ENCODE peak calls at places on chromosomes 16 and 17, in eight cellular contexts. One of them, this sample, is unnamed.

GRCh38 chr17:29722411-29723198 is 99.9 kb upstream of the CORO6 start:
- DNase-seq in DND-41: peak; percentile 60
- DNase-seq in GM12865: peak; percentile 94
- DNase-seq in left ventricle myocardium inferior: no peak
- DNase-seq in heart left ventricle: peak; percentile 72
- DNase-seq in IMR-90: peak; percentile 73
- DNase-seq in CD8-positive, alpha-beta memory T cell: peak; percentile 53
- DNase-seq in CD4-positive, CD25-positive, alpha-beta regulatory T cell: peak; percentile 16
- DNase-seq in this sample: peak; percentile 95

GRCh38 chr16:75550211-75550662 is 5.8 kb downstream of the TMEM231 start:
- DNase-seq in DND-41: peak; percentile 52
- DNase-seq in GM12865: peak; percentile 83
- DNase-seq in left ventricle myocardium inferior: no peak
- DNase-seq in heart left ventricle: peak; percentile 75
- DNase-seq in IMR-90: peak; percentile 43
- DNase-seq in CD8-positive, alpha-beta memory T cell: peak; percentile 6
- DNase-seq in CD4-positive, CD25-positive, alpha-beta regulatory T cell: no peak
- DNase-seq in this sample: peak; percentile 54

GRCh38 chr16:87263418-87264052 is 53.7 kb downstream of the C16orf95 start:
- DNase-seq in DND-41: no peak
- DNase-seq in GM12865: no peak
- DNase-seq in left ventricle myocardium inferior: no peak
- DNase-seq in heart left ventricle: no peak
- DNase-seq in IMR-90: no peak
- DNase-seq in CD8-positive, alpha-beta memory T cell: no peak
- DNase-seq in CD4-positive, CD25-positive, alpha-beta regulatory T cell: no peak
- DNase-seq in this sample: no peak

GRCh38 chr17:78979780-78980623 is at the start of gene LGALS3BP:
- DNase-seq in DND-41: peak; percentile 81
- DNase-seq in GM12865: no peak
- DNase-seq in left ventricle myocardium inferior: peak; percentile 77
- DNase-seq in heart left ventricle: peak; percentile 85
- DNase-seq in IMR-90: peak; percentile 78
- DNase-seq in CD8-positive, alpha-beta memory T cell: no peak
- DNase-seq in CD4-positive, CD25-positive, alpha-beta regulatory T cell: no peak
- DNase-seq in this sample: no peak

GRCh38 chr16:78638371-78638770 is 538.9 kb downstream of the WWOX start:
- DNase-seq in DND-41: no peak
- DNase-seq in GM12865: no peak
- DNase-seq in left ventricle myocardium inferior: no peak
- DNase-seq in heart left ventricle: no peak
- DNase-seq in IMR-90: no peak
- DNase-seq in CD8-positive, alpha-beta memory T cell: no peak
- DNase-seq in CD4-positive, CD25-positive, alpha-beta regulatory T cell: no peak
- DNase-seq in this sample: no peak

GRCh38 chr17:12250973-12251372 is 230.3 kb downstream of the MAP2K4 start:
- DNase-seq in DND-41: no peak
- DNase-seq in GM12865: peak; percentile 6
- DNase-seq in left ventricle myocardium inferior: no peak
- DNase-seq in heart left ventricle: no peak
- DNase-seq in IMR-90: no peak
- DNase-seq in CD8-positive, alpha-beta memory T cell: no peak
- DNase-seq in CD4-positive, CD25-positive, alpha-beta regulatory T cell: no peak
- DNase-seq in this sample: no peak

GRCh38 chr16:84735846-84736586 is 36.2 kb downstream of the USP10 start:
- DNase-seq in DND-41: no peak
- DNase-seq in GM12865: no peak
- DNase-seq in left ventricle myocardium inferior: no peak
- DNase-seq in heart left ventricle: peak; percentile 40
- DNase-seq in IMR-90: no peak
- DNase-seq in CD8-positive, alpha-beta memory T cell: peak; percentile 19
- DNase-seq in CD4-positive, CD25-positive, alpha-beta regulatory T cell: peak; percentile 23
- DNase-seq in this sample: no peak

GRCh38 chr17:75633484-75634375 is 496 bp downstream of the SMIM5 start:
- DNase-seq in DND-41: peak; percentile 78
- DNase-seq in GM12865: peak; percentile 56
- DNase-seq in left ventricle myocardium inferior: peak; percentile 93
- DNase-seq in heart left ventricle: peak; percentile 92
- DNase-seq in IMR-90: peak; percentile 88
- DNase-seq in CD8-positive, alpha-beta memory T cell: no peak
- DNase-seq in CD4-positive, CD25-positive, alpha-beta regulatory T cell: no peak
- DNase-seq in this sample: peak; percentile 88

DNA sequence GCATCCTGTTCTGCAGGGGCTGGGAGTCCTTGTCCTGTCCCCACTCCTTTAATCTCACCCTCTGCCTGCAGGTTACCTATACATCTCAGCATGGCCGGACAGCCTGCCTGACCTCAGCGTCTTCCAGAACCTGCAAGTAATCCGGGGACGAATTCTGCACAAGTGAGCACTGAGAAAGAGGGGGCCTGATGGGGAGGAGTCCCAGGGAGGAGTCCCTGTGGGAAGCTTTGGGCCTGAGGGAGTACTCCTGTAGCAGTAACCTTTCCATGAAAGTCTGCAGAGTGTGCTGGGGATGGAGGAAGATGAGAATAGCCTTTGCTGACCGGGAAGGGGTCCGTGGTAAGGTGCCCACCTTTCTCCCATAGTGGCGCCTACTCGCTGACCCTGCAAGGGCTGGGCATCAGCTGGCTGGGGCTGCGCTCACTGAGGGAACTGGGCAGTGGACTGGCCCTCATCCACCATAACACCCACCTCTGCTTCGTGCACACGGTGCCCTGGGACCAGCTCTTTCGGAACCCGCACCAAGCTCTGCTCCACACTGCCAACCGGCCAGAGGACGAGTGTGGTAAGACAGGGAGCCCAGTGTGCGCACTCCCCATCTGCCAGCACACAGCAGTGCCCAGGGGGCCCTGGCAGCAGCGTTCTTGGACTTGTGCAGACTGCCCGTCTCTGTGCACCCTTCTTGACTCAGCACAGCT is 14.8 kb downstream of the MIEN1 start:
- DNase-seq in DND-41: no peak
- DNase-seq in GM12865: no peak
- DNase-seq in left ventricle myocardium inferior: no peak
- DNase-seq in heart left ventricle: no peak
- DNase-seq in IMR-90: no peak
- DNase-seq in CD8-positive, alpha-beta memory T cell: no peak
- DNase-seq in CD4-positive, CD25-positive, alpha-beta regulatory T cell: no peak
- DNase-seq in this sample: no peak
- H3K4me3 ChIP-seq in DND-41: no peak overlapping the region
- H3K4me3 ChIP-seq in GM12865: no peak overlapping the region
- H3K4me3 ChIP-seq in left ventricle myocardium inferior: no peak overlapping the region
- H3K4me3 ChIP-seq in heart left ventricle: no peak overlapping the region
- H3K4me3 ChIP-seq in IMR-90: no peak overlapping the region
- H3K4me3 ChIP-seq in CD8-positive, alpha-beta memory T cell: no peak overlapping the region
- H3K4me3 ChIP-seq in CD4-positive, CD25-positive, alpha-beta regulatory T cell: no peak overlapping the region
- H3K4me3 ChIP-seq in this sample: no peak overlapping the region

GRCh38 chr17:61411114-61411943 is 11.7 kb downstream of the TBX2 start:
- DNase-seq in DND-41: no peak
- DNase-seq in GM12865: no peak
- DNase-seq in left ventricle myocardium inferior: no peak
- DNase-seq in heart left ventricle: peak; percentile 74
- DNase-seq in IMR-90: peak; percentile 74
- DNase-seq in CD8-positive, alpha-beta memory T cell: no peak
- DNase-seq in CD4-positive, CD25-positive, alpha-beta regulatory T cell: no peak
- DNase-seq in this sample: peak; percentile 27

GRCh38 chr17:61410100-61410551 is 10.5 kb downstream of the TBX2 start:
- DNase-seq in DND-41: no peak
- DNase-seq in GM12865: no peak
- DNase-seq in left ventricle myocardium inferior: no peak
- DNase-seq in heart left ventricle: no peak
- DNase-seq in IMR-90: no peak
- DNase-seq in CD8-positive, alpha-beta memory T cell: no peak
- DNase-seq in CD4-positive, CD25-positive, alpha-beta regulatory T cell: no peak
- DNase-seq in this sample: no peak

GRCh38 chr17:61411944-61412859 is 12.6 kb downstream of the TBX2 start:
- DNase-seq in DND-41: peak; percentile 76
- DNase-seq in GM12865: peak; percentile 57
- DNase-seq in left ventricle myocardium inferior: peak; percentile 84
- DNase-seq in heart left ventricle: peak; percentile 85
- DNase-seq in IMR-90: peak; percentile 75
- DNase-seq in CD8-positive, alpha-beta memory T cell: peak; percentile 75
- DNase-seq in CD4-positive, CD25-positive, alpha-beta regulatory T cell: peak; percentile 64
- DNase-seq in this sample: peak; percentile 74

GRCh38 chr17:61409301-61410099 is 9.9 kb downstream of the TBX2 start:
- DNase-seq in DND-41: no peak
- DNase-seq in GM12865: peak; percentile 58
- DNase-seq in left ventricle myocardium inferior: no peak
- DNase-seq in heart left ventricle: peak; percentile 67
- DNase-seq in IMR-90: peak; percentile 78
- DNase-seq in CD8-positive, alpha-beta memory T cell: no peak
- DNase-seq in CD4-positive, CD25-positive, alpha-beta regulatory T cell: no peak
- DNase-seq in this sample: no peak

DNA sequence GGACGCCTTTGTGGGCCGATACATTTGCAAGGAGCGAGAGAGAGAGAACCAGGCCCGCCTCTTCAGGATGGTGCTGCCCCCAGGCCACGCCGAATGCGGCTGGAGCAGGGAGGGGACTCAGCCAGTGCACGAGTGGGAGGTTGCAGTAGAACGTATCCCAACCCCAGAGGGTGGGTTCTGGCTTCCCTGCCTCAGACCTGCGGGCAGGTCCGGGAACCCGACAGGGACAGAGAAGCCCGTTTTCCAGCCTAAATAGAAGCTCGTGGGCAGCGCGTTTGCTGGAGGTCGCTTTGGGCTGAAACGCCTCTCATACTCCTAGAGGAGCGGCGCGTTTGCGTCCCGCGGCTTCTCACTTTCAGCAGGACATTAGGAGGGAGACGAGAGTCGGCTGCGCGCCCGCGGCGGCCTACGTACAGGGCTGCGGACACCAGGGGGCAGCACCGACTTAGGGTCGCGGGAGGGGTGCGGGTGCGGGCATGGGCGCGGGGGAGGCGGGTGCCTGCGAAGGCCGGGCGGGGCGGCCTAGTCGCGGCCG is 11.0 kb downstream of the TBX2 start:
- DNase-seq in DND-41: no peak
- DNase-seq in GM12865: peak; percentile 57
- DNase-seq in left ventricle myocardium inferior: peak; percentile 80
- DNase-seq in heart left ventricle: peak; percentile 83
- DNase-seq in IMR-90: peak; percentile 86
- DNase-seq in CD8-positive, alpha-beta memory T cell: peak; percentile 63
- DNase-seq in CD4-positive, CD25-positive, alpha-beta regulatory T cell: peak; percentile 57
- DNase-seq in this sample: peak; percentile 76
- H3K4me3 ChIP-seq in DND-41: no peak overlapping the region
- H3K4me3 ChIP-seq in GM12865: no peak overlapping the region
- H3K4me3 ChIP-seq in left ventricle myocardium inferior: peak overlapping the region; percentile 77
- H3K4me3 ChIP-seq in heart left ventricle: peak overlapping the region; percentile 70
- H3K4me3 ChIP-seq in IMR-90: peak overlapping the region; percentile 27
- H3K4me3 ChIP-seq in CD8-positive, alpha-beta memory T cell: peak overlapping the region; percentile 47
- H3K4me3 ChIP-seq in CD4-positive, CD25-positive, alpha-beta regulatory T cell: peak overlapping the region; percentile 26
- H3K4me3 ChIP-seq in this sample: peak overlapping the region; percentile 62

DNA sequence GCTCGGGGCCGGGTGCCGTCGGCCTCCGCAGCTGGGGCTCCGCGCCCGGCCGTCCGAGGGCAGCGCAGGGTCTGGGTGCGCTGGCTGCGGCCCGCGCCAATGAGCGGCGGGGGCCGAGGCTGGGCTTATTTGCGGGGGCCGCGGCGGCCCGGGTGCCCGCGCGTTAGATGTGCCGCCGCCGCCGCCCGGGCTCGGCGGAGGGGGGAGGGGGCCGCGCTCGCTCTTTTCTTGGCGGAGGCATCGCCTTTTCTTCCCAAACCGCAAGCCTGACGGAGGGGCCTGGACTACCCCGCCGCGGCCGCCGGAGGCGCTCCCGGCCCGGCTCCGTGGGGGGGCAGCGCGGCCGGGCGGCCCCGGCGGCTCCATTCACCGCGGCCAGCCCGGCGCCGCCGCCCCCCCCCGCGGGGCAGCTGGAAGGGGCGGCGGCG is at the start of gene NOTUM:
- DNase-seq in DND-41: peak; percentile 45
- DNase-seq in GM12865: no peak
- DNase-seq in left ventricle myocardium inferior: no peak
- DNase-seq in heart left ventricle: no peak
- DNase-seq in IMR-90: peak; percentile 12
- DNase-seq in CD8-positive, alpha-beta memory T cell: no peak
- DNase-seq in CD4-positive, CD25-positive, alpha-beta regulatory T cell: no peak
- DNase-seq in this sample: peak; percentile 39
- H3K4me3 ChIP-seq in DND-41: no peak within 1 kb of the TSS
- H3K4me3 ChIP-seq in GM12865: no peak within 1 kb of the TSS
- H3K4me3 ChIP-seq in left ventricle myocardium inferior: peak within 1 kb of the TSS; percentile 64
- H3K4me3 ChIP-seq in heart left ventricle: peak within 1 kb of the TSS; percentile 54
- H3K4me3 ChIP-seq in IMR-90: peak within 1 kb of the TSS; percentile 21
- H3K4me3 ChIP-seq in CD8-positive, alpha-beta memory T cell: no peak within 1 kb of the TSS
- H3K4me3 ChIP-seq in CD4-positive, CD25-positive, alpha-beta regulatory T cell: no peak within 1 kb of the TSS
- H3K4me3 ChIP-seq in this sample: peak within 1 kb of the TSS; percentile 58

GRCh38 chr17:40314557-40314953 is 5.6 kb downstream of the RARA start:
- DNase-seq in DND-41: peak; percentile 64
- DNase-seq in GM12865: peak; percentile 65
- DNase-seq in left ventricle myocardium inferior: peak; percentile 83
- DNase-seq in heart left ventricle: peak; percentile 85
- DNase-seq in IMR-90: peak; percentile 91
- DNase-seq in CD8-positive, alpha-beta memory T cell: peak; percentile 76
- DNase-seq in CD4-positive, CD25-positive, alpha-beta regulatory T cell: peak; percentile 79
- DNase-seq in this sample: no peak

GRCh38 chr17:40317345-40317873 is 8.4 kb downstream of the RARA start:
- DNase-seq in DND-41: peak; percentile 65
- DNase-seq in GM12865: peak; percentile 67
- DNase-seq in left ventricle myocardium inferior: peak; percentile 57
- DNase-seq in heart left ventricle: peak; percentile 64
- DNase-seq in IMR-90: peak; percentile 70
- DNase-seq in CD8-positive, alpha-beta memory T cell: peak; percentile 34
- DNase-seq in CD4-positive, CD25-positive, alpha-beta regulatory T cell: peak; percentile 44
- DNase-seq in this sample: peak; percentile 70

GRCh38 chr17:40316571-40317344 is 7.8 kb downstream of the RARA start:
- DNase-seq in DND-41: no peak
- DNase-seq in GM12865: no peak
- DNase-seq in left ventricle myocardium inferior: peak; percentile 78
- DNase-seq in heart left ventricle: peak; percentile 86
- DNase-seq in IMR-90: peak; percentile 75
- DNase-seq in CD8-positive, alpha-beta memory T cell: no peak
- DNase-seq in CD4-positive, CD25-positive, alpha-beta regulatory T cell: no peak
- DNase-seq in this sample: no peak

GRCh38 chr17:40315206-40315605 is 6.2 kb downstream of the RARA start:
- DNase-seq in DND-41: no peak
- DNase-seq in GM12865: no peak
- DNase-seq in left ventricle myocardium inferior: no peak
- DNase-seq in heart left ventricle: no peak
- DNase-seq in IMR-90: no peak
- DNase-seq in CD8-positive, alpha-beta memory T cell: no peak
- DNase-seq in CD4-positive, CD25-positive, alpha-beta regulatory T cell: no peak
- DNase-seq in this sample: no peak

DNA sequence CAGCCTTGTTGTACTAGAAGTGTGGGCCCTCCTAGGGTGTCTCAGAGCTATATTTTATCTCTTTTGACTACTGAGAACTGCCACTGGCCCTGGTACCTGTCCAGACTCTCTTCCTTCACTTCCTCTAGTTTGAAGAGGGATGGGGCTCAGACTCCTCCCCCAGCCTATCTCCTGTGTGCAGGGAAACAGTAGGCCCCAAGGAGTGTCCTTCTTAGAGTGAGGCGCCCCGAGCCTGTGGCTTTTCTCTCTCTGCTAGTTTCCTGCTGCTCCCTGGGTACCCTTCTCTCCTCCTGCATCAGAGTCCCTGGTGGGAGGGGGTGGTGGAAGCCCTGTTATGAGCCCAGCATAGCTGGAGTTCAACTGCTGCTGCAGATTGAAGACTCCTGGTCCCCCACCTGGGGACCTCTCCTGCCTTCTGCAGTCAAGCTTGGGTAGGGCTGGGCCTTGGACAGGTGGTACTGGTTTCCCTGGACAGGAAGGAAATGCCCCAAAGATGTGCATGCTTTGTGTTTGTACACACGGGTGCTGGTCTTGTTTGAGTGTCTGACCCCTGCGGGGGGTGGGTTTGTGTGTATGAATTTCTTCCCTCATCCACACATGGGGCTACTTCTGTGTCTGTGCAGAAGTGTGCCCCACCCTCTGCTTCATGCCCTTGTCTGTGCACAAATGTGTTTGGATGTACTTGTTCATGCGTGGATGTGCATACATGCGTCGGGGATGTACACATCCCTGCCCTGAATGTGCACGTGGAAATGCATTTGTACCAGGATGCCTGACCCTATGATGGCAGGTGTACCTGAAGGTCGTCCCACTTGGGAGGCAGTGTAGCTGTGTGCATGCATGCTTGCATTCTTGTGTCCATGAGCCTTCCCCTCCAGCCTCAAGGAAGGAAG is 6.9 kb downstream of the RARA start:
- DNase-seq in DND-41: peak; percentile 55
- DNase-seq in GM12865: no peak
- DNase-seq in left ventricle myocardium inferior: peak; percentile 7
- DNase-seq in heart left ventricle: no peak
- DNase-seq in IMR-90: no peak
- DNase-seq in CD8-positive, alpha-beta memory T cell: no peak
- DNase-seq in CD4-positive, CD25-positive, alpha-beta regulatory T cell: no peak
- DNase-seq in this sample: no peak
- H3K4me3 ChIP-seq in DND-41: no peak overlapping the region
- H3K4me3 ChIP-seq in GM12865: no peak overlapping the region
- H3K4me3 ChIP-seq in left ventricle myocardium inferior: peak overlapping the region; percentile 78
- H3K4me3 ChIP-seq in heart left ventricle: peak overlapping the region; percentile 88
- H3K4me3 ChIP-seq in IMR-90: no peak overlapping the region
- H3K4me3 ChIP-seq in CD8-positive, alpha-beta memory T cell: no peak overlapping the region
- H3K4me3 ChIP-seq in CD4-positive, CD25-positive, alpha-beta regulatory T cell: no peak overlapping the region
- H3K4me3 ChIP-seq in this sample: no peak overlapping the region

This sample was measured in OCI-LY7.